ENCODE peak calls at places on chromosomes 16 and 17, in six cellular contexts. U is A549, F is transverse colon, D is tibial nerve, W is stomach, R is SK-N-SH. C is an unnamed sample.

GRCh38 chr17:77424585-77425344 is 284.0 kb downstream of the SEC14L1 start:
- DNase-seq in D (peak), U (peak), R (peak), F (peak), W (peak), C (peak)

GRCh38 chr16:12504312-12504711 is 299.4 kb downstream of the CPPED1 start:
- DNase-seq in U (no peak), W (no peak), R (no peak), D (no peak), F (no peak), C (no peak)

GRCh38 chr17:40068917-40069750 is 6.4 kb downstream of the THRA start:
- DNase-seq in F (peak), U (peak), D (peak), R (peak), W (peak), C (peak)

GRCh38 chr17:49715221-49715620 is 7.5 kb upstream of the SLC35B1 start:
- DNase-seq in F (no peak), D (no peak), W (no peak), R (no peak), U (no peak), C (no peak)

GRCh38 chr17:49359990-49360795 is 1.9 kb downstream of the ZNF652 start:
- DNase-seq in U (no peak), D (no peak), W (no peak), R (no peak), F (no peak), C (no peak)

GRCh38 chr17:76542566-76542971 is 2.7 kb downstream of the PRCD start:
- DNase-seq in W (no peak), R (no peak), U (no peak), F (no peak), D (no peak), C (no peak)

GRCh38 chr16:54936086-54936978 is 5.7 kb downstream of the IRX5 start:
- DNase-seq in U (no peak), D (no peak), F (no peak), W (no peak), R (no peak), C (no peak)

GRCh38 chr17:66677201-66677981 is 157.5 kb upstream of the CACNG5 start:
- DNase-seq in R (no peak), F (no peak), D (no peak), W (no peak), U (no peak), C (no peak)

GRCh38 chr17:41334385-41334784 is 16.2 kb downstream of the KRT33A start:
- DNase-seq in D (no peak), F (no peak), W (no peak), R (no peak), U (no peak), C (no peak)

GRCh38 chr17:6501359-6501758 is 55.0 kb downstream of the PITPNM3 start:
- DNase-seq in W (no peak), D (no peak), F (no peak), R (no peak), U (no peak), C (peak)

GRCh38 chr17:55421179-55421934 is at the start of gene MMD:
- DNase-seq in D (no peak), R (peak), F (peak), U (no peak), W (no peak), C (peak)

GRCh38 chr17:74858672-74859438 is 830 bp downstream of the GRIN2C start:
- DNase-seq in U (no peak), F (no peak), W (no peak), R (no peak), D (no peak), C (no peak)

GRCh38 chr16:16021020-16021419 is 71.6 kb downstream of the ABCC1 start:
- DNase-seq in R (no peak), D (no peak), W (no peak), U (no peak), F (no peak), C (no peak)

GRCh38 chr17:71600137-71600789 is 520.6 kb upstream of the SOX9 start:
- DNase-seq in R (no peak), D (no peak), F (no peak), W (no peak), U (no peak), C (no peak)

DNA sequence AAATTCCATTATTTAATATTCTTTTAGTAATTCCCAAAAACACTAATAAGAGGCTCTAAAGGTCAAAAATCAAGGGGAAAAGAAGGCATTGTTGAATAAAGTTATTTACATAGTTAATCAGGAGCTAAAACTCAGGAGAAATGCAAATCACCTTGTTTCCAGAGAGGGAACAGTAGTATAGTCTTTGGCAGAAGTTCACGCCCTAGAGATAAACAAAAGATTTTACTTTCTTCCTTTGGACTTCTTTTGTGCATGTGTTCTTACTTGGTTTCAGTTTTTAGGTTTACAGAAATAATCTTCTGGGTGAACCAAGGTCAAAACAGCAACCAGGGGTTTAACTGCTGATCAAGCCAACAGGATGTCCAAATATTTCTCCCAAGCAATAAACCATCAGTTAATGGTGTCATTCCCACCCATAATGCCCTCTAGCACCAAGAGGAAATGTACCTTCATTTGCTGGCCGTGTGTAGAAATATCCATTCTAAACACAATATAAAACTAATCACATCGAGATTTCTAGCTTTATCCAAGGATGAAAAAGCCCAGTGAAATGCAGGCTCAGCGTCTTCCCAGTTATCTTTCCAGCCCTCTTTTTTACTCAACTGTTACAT is 518.8 kb upstream of the SOX9 start:
- DNase-seq in W (no peak), D (no peak), F (no peak), R (no peak), U (no peak), C (no peak)
- TF ChIP-seq EP300 in W (no peak), D (no peak), F (no peak), R (no peak), U (no peak), C (no peak)

GRCh38 chr16:81456523-81457325 is 12.1 kb downstream of the CMIP start:
- DNase-seq in D (no peak), W (peak), F (peak), U (no peak), R (no peak), C (no peak)

GRCh38 chr16:81454044-81454443 is 9.4 kb downstream of the CMIP start:
- DNase-seq in F (no peak), R (no peak), W (no peak), U (no peak), D (no peak), C (no peak)

GRCh38 chr16:81455006-81455405 is 10.4 kb downstream of the CMIP start:
- DNase-seq in U (no peak), D (no peak), W (no peak), R (no peak), F (no peak), C (no peak)

GRCh38 chr16:81457326-81458133 is 12.9 kb downstream of the CMIP start:
- DNase-seq in F (no peak), U (peak), R (no peak), W (no peak), D (no peak), C (no peak)

DNA sequence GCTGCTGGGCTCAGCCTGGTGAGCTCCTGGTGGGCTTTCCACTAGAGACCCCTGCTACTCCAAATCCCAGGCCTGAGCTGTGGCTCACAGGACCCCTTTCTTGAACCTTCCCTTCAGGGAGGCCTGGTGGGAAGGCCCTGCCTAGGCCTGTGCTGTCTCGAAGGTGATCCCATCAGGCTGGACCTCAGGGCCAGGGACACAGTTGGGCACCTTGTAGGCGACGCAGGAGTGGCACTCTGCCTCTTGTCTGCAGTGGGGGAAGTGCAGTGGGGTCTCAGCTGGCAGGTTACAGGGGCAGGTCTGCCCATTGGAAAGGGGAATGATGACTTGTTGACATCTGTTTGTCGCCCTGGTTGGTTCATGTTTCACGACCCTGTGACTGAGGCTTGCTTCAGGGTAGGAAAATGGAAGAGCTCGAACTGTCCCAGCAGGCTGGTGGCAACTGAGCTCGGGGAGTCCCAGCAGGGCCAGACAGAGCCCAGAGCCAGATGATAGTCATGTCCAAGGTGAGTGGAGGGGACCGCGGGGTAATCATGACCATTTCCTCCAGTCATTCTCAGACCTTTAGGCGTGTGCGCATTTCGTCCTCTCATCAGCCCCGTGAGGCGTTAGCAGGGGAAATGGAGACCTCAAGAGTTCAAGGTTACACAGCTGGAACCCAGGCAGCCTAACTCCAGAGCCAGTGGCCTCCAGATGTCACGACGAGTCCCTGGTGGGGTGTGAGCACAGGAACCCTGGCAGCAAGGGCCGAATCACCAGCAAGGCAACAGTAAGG is 11.3 kb downstream of the CMIP start:
- DNase-seq in F (no peak), D (no peak), U (no peak), R (no peak), W (no peak), C (no peak)
- H3K27ac ChIP-seq in F (peak), D (no peak), U (peak), R (no peak), W (peak), C (no peak)

DNA sequence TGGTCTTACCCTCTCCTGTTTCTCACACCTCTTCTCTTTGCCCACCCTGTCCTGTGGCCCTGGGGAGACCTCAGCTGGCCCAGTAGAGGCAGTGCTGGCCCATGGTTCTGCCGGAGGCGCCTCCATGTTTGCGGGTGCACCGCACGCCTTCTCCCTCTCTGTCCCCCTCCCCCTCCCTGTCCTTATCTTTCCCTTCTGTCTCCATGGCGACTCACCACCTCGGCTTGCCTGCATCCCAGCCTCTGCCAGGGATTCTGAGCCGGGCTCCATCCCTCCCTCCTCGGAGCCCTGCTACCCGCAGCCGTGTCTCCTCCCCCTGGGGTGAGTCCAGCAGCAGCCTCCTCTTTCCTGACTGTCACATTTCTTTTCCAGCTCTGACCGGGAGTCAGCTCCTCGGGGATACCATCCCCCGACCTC is at the start of gene RNF112:
- DNase-seq in D (no peak), F (no peak), U (no peak), W (no peak), R (peak), C (no peak)
- TF ChIP-seq EP300 in D (no peak), F (no peak), U (no peak), W (no peak), R (no peak), C (no peak)

GRCh38 chr17:7673239-7673638 is 14.1 kb downstream of the TP53 start:
- DNase-seq in R (no peak), U (peak), D (no peak), F (peak), W (peak), C (no peak)

GRCh38 chr17:7668482-7668881 is 17.8 kb downstream of the ATP1B2 start:
- DNase-seq in F (no peak), D (no peak), W (no peak), U (no peak), R (no peak), C (no peak)

GRCh38 chr17:7667616-7668406 is 17.1 kb downstream of the ATP1B2 start:
- DNase-seq in W (no peak), F (no peak), R (no peak), D (no peak), U (no peak), C (no peak)
- H3K27ac ChIP-seq in W (no peak), F (no peak), R (no peak), D (no peak), U (no peak), C (no peak)